ENCODE peak calls at places on chromosome 5, in five cellular contexts. Z is CD8-positive, alpha-beta T cell; K is lower lobe of right lung; G is iPS DF 6.9; T is effector memory CD4-positive, alpha-beta T cell. L is an unnamed sample.

GRCh38 chr5:174313615-174314014 is 268.1 kb downstream of the NSG2 start:
- DNase-seq in Z (peak; percentile 43), K (no peak), G (no peak), T (no peak), L (no peak)

GRCh38 chr5:143865421-143865820 is 53.5 kb downstream of the HMHB1 start:
- DNase-seq in Z (no peak), K (no peak), G (no peak), T (no peak), L (no peak)

GRCh38 chr5:80206282-80206681 is 49.6 kb downstream of the SERINC5 start:
- DNase-seq in Z (no peak), K (no peak), G (no peak), T (no peak), L (no peak)

GRCh38 chr5:1311443-1312055 is 16.7 kb upstream of the TERT start:
- DNase-seq in Z (peak; percentile 48), K (peak; percentile 38), G (no peak), T (no peak), L (no peak)

GRCh38 chr5:33800221-33800950 is 91.4 kb downstream of the ADAMTS12 start:
- DNase-seq in Z (no peak), K (no peak), G (no peak), T (no peak), L (no peak)

GRCh38 chr5:153425914-153426313 is 64.6 kb upstream of the GRIA1 start:
- DNase-seq in Z (no peak), K (no peak), G (no peak), T (no peak), L (no peak)

GRCh38 chr5:6715271-6715670 is 2.0 kb downstream of the TENT4A start:
- DNase-seq in Z (peak; percentile 42), K (no peak), G (no peak), T (no peak), L (no peak)

GRCh38 chr5:78649220-78649700 is 688 bp upstream of the LHFPL2 start:
- DNase-seq in Z (no peak), K (no peak), G (no peak), T (no peak), L (no peak)

GRCh38 chr5:14339467-14339866 is 196.3 kb downstream of the TRIO start:
- DNase-seq in Z (no peak), K (no peak), G (no peak), T (no peak), L (no peak)

GRCh38 chr5:124996023-124996763 is 249.8 kb upstream of the ZNF608 start:
- DNase-seq in Z (no peak), K (no peak), G (no peak), T (no peak), L (no peak)

GRCh38 chr5:176719113-176719814 is 72.0 kb downstream of the TSPAN17 start:
- DNase-seq in Z (no peak), K (no peak), G (no peak), T (no peak), L (no peak)

GRCh38 chr5:172380992-172381643 is 73.2 kb downstream of the SH3PXD2B start:
- DNase-seq in Z (no peak), K (peak; percentile 68), G (no peak), T (no peak), L (peak; percentile 95)
- H3K4me3 ChIP-seq in Z (no peak overlapping the region), K (no peak overlapping the region), G (no peak overlapping the region), T (no peak overlapping the region), L (no peak overlapping the region)

GRCh38 chr5:139688088-139688702 is 40.0 kb downstream of the CXXC5 start:
- DNase-seq in Z (no peak), K (no peak), G (no peak), T (no peak), L (no peak)
- H3K4me1 ChIP-seq in Z (peaks cover 15% of the 10 kb centered on the region), K (peaks cover 20% of the 10 kb centered on the region), G (peaks cover 37% of the 10 kb centered on the region), T (no peaks in the 10 kb centered on the region), L (peaks cover 16% of the 10 kb centered on the region)

DNA sequence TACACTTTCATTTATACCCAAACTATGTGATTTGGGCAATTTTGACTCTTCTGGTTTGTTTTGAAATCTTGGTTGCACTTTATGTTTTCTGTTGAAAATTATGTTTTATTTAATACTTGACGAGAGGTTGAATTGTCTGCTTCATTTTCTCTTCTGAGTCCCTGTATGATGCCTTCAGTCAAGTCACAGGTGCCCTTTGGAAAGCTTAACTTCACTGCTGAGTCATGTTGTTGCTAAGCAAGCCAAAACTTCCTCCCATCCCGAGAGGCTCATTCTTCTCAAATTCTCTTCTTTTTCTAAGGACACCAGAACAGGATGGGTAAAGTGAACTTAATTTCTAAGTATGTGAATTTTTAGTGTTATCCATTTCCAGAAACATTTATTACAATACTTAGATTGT is 455.3 kb upstream of the PTGER4 start:
- DNase-seq in Z (no peak), K (no peak), G (no peak), T (no peak), L (no peak)
- H3K4me3 ChIP-seq in Z (no peak overlapping the region), K (no peak overlapping the region), G (no peak overlapping the region), T (no peak overlapping the region), L (no peak overlapping the region)

GRCh38 chr5:151017897-151018296 is 2.5 kb upstream of the GPX3 start:
- DNase-seq in Z (no peak), K (no peak), G (no peak), T (no peak), L (no peak)
- H3K4me1 ChIP-seq in Z (peaks cover 11% of the 10 kb centered on the region), K (peaks cover 51% of the 10 kb centered on the region), G (no peaks in the 10 kb centered on the region), T (peaks cover 17% of the 10 kb centered on the region), L (no peaks in the 10 kb centered on the region)

L was measured in right cardiac atrium.